ENCODE peak calls at places on chromosomes 7 and 10, in four cellular contexts. U, F, M and D are unnamed samples.

GRCh38 chr10:35005868-35006267 is 84.3 kb downstream of the CUL2 start:
- DNase-seq in M (no peak), F (peak), U (peak), D (no peak)

GRCh38 chr7:28406192-28406591 is 6.1 kb upstream of the CREB5 start:
- DNase-seq in U (no peak), F (no peak), M (no peak), D (no peak)

GRCh38 chr10:86387221-86387794 is 20.7 kb upstream of the GRID1 start:
- DNase-seq in M (no peak), U (no peak), F (no peak), D (peak)

GRCh38 chr7:150902078-150903033 is 50.0 kb downstream of the AOC1 start:
- DNase-seq in M (no peak), F (peak), U (no peak), D (no peak)

GRCh38 chr7:104123786-104124185 is 84.0 kb downstream of the ORC5 start:
- DNase-seq in U (peak), M (no peak), F (no peak), D (no peak)

GRCh38 chr10:74035324-74035723 is 37.4 kb downstream of the VCL start:
- DNase-seq in F (no peak), M (no peak), U (peak), D (no peak)

GRCh38 chr10:62433901-62434300 is 59.7 kb downstream of the ZNF365 start:
- DNase-seq in M (no peak), F (no peak), U (no peak), D (no peak)

GRCh38 chr7:121480566-121481335 is 84.6 kb upstream of the FAM3C start:
- DNase-seq in M (no peak), F (no peak), U (no peak), D (no peak)

GRCh38 chr7:36280840-36281812 is 108.5 kb upstream of the ANLN start:
- DNase-seq in M (no peak), U (peak), F (no peak), D (no peak)

GRCh38 chr10:17703706-17704105 is 48.3 kb upstream of the TMEM236 start:
- DNase-seq in M (no peak), U (no peak), F (no peak), D (no peak)

GRCh38 chr7:50268223-50268622 is 36.3 kb upstream of the IKZF1 start:
- DNase-seq in F (no peak), U (no peak), M (no peak), D (no peak)
- TF ChIP-seq CHD1 in F (no peak), U (no peak), M (no peak), D (no peak)

GRCh38 chr7:6259257-6259656 is 13.2 kb downstream of the CYTH3 start:
- DNase-seq in F (no peak), M (no peak), U (no peak), D (no peak)

GRCh38 chr7:6254891-6255290 is 17.5 kb downstream of the CYTH3 start:
- DNase-seq in U (peak), M (no peak), F (no peak), D (no peak)

GRCh38 chr7:6258440-6259182 is 13.8 kb downstream of the CYTH3 start:
- DNase-seq in M (no peak), U (peak), F (no peak), D (peak)

GRCh38 chr7:6257602-6258001 is 14.8 kb downstream of the CYTH3 start:
- DNase-seq in M (no peak), U (no peak), F (no peak), D (no peak)

DNA sequence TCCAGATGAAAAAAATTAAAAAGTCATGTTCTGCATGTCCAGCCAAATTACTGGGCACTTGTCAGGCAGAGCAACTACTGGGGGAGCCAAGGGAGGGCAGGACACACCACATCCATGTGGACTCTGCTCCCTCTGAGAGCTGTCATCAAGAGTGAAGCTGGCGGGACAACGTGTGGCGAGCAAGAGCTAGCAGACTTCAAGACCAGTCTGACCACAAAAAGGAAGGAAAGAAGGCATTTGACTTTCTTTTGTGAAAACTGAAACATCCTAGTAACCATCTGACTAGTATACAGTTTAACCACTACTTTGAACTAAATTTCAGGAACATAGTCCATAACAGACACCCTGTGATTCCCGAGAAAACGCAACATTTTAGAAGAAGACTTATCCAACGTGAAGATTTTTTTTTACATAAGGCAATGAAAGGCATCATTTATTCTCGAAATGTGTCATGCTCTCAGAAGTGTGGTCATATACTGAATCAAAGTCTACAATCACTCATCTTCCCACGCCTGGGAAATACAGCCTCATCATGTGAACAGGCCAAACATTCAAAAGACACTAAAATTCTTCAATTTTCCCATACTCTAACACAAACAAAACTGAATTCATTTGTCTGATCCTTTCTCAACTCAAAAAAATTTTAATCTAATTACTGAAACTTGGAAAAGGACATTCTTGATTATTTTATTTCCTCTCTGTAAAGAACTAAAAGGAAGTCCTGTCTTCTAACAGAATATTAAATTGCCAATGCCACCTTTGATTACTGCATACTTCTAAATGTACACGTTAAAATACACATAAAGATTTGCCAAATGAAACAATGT is 15.5 kb downstream of the CYTH3 start:
- DNase-seq in M (peak), F (no peak), U (peak), D (no peak)
- TF ChIP-seq CHD1 in M (peak), F (no peak), U (no peak), D (no peak)

DNA sequence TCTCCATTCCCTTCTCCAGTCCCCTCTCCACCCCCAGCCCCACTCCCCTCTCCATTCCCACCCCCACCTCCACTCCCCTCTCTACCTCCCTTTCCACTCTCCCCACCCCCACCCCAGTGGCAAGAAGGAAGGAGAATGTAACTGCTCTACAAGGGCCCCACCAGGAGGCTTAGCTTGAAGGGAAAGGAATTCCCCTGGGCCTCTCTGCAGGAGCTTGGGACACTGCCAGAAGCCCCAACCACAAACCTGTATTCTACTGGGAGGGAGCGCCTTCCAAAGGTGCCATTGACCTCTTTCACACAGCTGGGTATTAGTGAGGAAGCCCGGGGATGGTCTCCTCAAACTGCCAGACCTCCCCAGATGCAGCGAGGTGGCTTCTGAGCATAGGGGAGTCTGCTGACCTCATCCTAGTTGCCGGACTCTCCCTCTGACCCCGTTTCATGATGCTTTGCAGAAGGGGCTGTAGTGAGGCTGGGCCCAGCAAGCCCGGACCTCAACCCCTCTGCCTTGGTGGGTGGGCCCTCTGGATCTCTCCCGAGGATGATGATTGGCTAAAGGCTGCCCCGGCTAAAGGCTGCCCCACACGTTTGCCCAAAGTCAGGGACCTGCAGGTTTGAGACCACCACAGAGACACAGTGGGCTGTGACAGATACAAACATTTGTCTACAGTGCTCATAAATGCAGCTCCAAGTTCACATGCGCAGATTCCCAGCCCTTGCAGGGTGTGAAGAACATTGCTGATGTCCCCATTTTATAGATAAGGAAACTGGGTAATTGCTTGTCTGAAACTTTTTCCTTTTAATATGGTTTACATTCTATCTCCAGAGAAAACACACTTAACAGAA is 2.9 kb downstream of the DEPP1 start:
- DNase-seq in F (no peak), M (no peak), U (peak), D (no peak)
- TF ChIP-seq CHD1 in F (no peak), M (no peak), U (no peak), D (no peak)

DNA sequence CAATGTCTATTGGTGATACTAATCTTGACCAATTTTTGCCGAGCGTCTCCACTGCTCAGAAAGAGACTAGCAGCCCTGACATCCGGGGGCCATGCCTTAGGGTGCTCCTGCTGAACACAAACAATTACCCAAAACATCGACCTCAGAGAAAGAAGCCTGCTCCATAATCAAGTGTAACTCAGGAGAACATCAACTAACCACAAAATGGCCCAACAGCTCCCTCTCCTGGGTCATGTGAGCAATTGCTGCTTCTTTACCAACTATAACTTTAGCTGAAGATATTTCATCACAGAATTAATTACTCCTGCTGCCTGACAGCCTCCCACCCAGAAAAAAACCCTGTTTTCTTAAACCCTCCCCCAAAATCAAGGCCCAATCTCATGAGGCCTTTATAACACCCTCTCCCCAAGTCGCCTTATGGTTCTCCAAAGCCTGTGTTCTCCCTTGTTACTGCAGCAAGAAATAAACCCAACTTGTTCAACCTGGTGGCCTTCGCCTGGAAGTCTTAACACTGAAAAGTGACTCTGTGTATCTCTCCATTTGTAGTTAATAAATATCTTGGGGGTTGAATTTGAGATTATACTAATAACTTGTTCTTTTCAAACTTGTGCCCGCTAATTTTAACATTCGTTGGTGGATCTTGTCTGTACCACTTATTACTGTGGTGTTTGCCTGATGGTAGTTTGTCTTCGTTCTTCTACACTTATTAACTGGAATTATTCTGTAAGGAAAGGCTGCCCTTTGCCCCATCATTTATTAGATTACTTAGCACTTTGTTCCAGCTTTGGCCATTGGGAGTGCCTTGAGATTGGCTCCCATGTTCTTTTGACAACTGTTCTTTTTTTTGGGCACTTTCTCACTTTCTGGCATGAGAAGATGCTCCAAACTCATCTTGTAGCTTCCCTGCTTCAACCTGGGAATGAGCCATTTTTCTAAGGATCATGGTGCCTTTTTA is 21.2 kb upstream of the RAMP3 start:
- DNase-seq in U (peak), F (peak), M (peak), D (no peak)
- TF ChIP-seq CHD1 in U (no peak), F (no peak), M (no peak), D (no peak)

GRCh38 chr10:78411716-78412115 is 378.1 kb downstream of the RPS24 start:
- DNase-seq in U (no peak), M (no peak), F (no peak), D (no peak)

GRCh38 chr10:78414380-78414779 is 380.7 kb downstream of the RPS24 start:
- DNase-seq in U (no peak), M (no peak), F (no peak), D (no peak)

GRCh38 chr10:78410046-78410965 is 376.6 kb downstream of the RPS24 start:
- DNase-seq in U (no peak), F (no peak), M (no peak), D (no peak)

GRCh38 chr10:78413294-78414055 is 379.8 kb downstream of the RPS24 start:
- DNase-seq in M (no peak), F (no peak), U (peak), D (no peak)

GRCh38 chr10:78412605-78413004 is 378.9 kb downstream of the RPS24 start:
- DNase-seq in F (no peak), M (no peak), U (no peak), D (no peak)
- TF ChIP-seq CHD1 in F (no peak), M (no peak), U (no peak), D (no peak)